ENCODE peak calls at places on chromosome 9, in five cellular contexts. One of them, this sample, is unnamed.

GRCh38 chr9:23830459-23830805 is 4.4 kb upstream of the ELAVL2 start:
- DNase-seq in activated naive CD4-positive, alpha-beta T cell treated with Interleukin-2 at 50 U/mL for 16 hours: no peak
- DNase-seq in astrocyte of the spinal cord: no peak
- DNase-seq in fibroblast of the conjunctiva: no peak
- DNase-seq in NCI-H1694 treated with DMSO at 0.1 percent for 48 hours: peak; percentile 23
- DNase-seq in this sample: no peak

GRCh38 chr9:116937361-116937760 is 250.3 kb downstream of the TRIM32 start:
- DNase-seq in activated naive CD4-positive, alpha-beta T cell treated with Interleukin-2 at 50 U/mL for 16 hours: no peak
- DNase-seq in astrocyte of the spinal cord: peak; percentile 1
- DNase-seq in fibroblast of the conjunctiva: no peak
- DNase-seq in NCI-H1694 treated with DMSO at 0.1 percent for 48 hours: no peak
- DNase-seq in this sample: no peak

GRCh38 chr9:22813520-22813919 is 366.9 kb downstream of the DMRTA1 start:
- DNase-seq in activated naive CD4-positive, alpha-beta T cell treated with Interleukin-2 at 50 U/mL for 16 hours: no peak
- DNase-seq in astrocyte of the spinal cord: peak; percentile 53
- DNase-seq in fibroblast of the conjunctiva: no peak
- DNase-seq in NCI-H1694 treated with DMSO at 0.1 percent for 48 hours: peak; percentile 54
- DNase-seq in this sample: peak; percentile 46

GRCh38 chr9:87703636-87704276 is 22.2 kb upstream of the CTSL start:
- DNase-seq in activated naive CD4-positive, alpha-beta T cell treated with Interleukin-2 at 50 U/mL for 16 hours: no peak
- DNase-seq in astrocyte of the spinal cord: no peak
- DNase-seq in fibroblast of the conjunctiva: no peak
- DNase-seq in NCI-H1694 treated with DMSO at 0.1 percent for 48 hours: no peak
- DNase-seq in this sample: no peak

GRCh38 chr9:136087741-136088480 is 7.2 kb downstream of the NACC2 start:
- DNase-seq in activated naive CD4-positive, alpha-beta T cell treated with Interleukin-2 at 50 U/mL for 16 hours: no peak
- DNase-seq in astrocyte of the spinal cord: no peak
- DNase-seq in fibroblast of the conjunctiva: no peak
- DNase-seq in NCI-H1694 treated with DMSO at 0.1 percent for 48 hours: no peak
- DNase-seq in this sample: no peak

GRCh38 chr9:37739222-37739621 is 14.4 kb upstream of the TRMT10B start:
- DNase-seq in activated naive CD4-positive, alpha-beta T cell treated with Interleukin-2 at 50 U/mL for 16 hours: no peak
- DNase-seq in astrocyte of the spinal cord: no peak
- DNase-seq in fibroblast of the conjunctiva: no peak
- DNase-seq in NCI-H1694 treated with DMSO at 0.1 percent for 48 hours: no peak
- DNase-seq in this sample: no peak

GRCh38 chr9:108300296-108301287 is 555.2 kb downstream of the ACTL7B start:
- DNase-seq in activated naive CD4-positive, alpha-beta T cell treated with Interleukin-2 at 50 U/mL for 16 hours: no peak
- DNase-seq in astrocyte of the spinal cord: no peak
- DNase-seq in fibroblast of the conjunctiva: no peak
- DNase-seq in NCI-H1694 treated with DMSO at 0.1 percent for 48 hours: no peak
- DNase-seq in this sample: no peak

GRCh38 chr9:121121582-121122087 is 46.9 kb downstream of the CNTRL start:
- DNase-seq in activated naive CD4-positive, alpha-beta T cell treated with Interleukin-2 at 50 U/mL for 16 hours: peak; percentile 97
- DNase-seq in astrocyte of the spinal cord: peak; percentile 97
- DNase-seq in fibroblast of the conjunctiva: peak; percentile 92
- DNase-seq in NCI-H1694 treated with DMSO at 0.1 percent for 48 hours: peak; percentile 26
- DNase-seq in this sample: peak; percentile 94

GRCh38 chr9:27487927-27488326 is 36.2 kb upstream of the IFNK start:
- DNase-seq in activated naive CD4-positive, alpha-beta T cell treated with Interleukin-2 at 50 U/mL for 16 hours: no peak
- DNase-seq in astrocyte of the spinal cord: no peak
- DNase-seq in fibroblast of the conjunctiva: no peak
- DNase-seq in NCI-H1694 treated with DMSO at 0.1 percent for 48 hours: no peak
- DNase-seq in this sample: no peak

GRCh38 chr9:92151691-92152393 is 36.6 kb upstream of the SPTLC1 start:
- DNase-seq in activated naive CD4-positive, alpha-beta T cell treated with Interleukin-2 at 50 U/mL for 16 hours: no peak
- DNase-seq in astrocyte of the spinal cord: peak; percentile 81
- DNase-seq in fibroblast of the conjunctiva: no peak
- DNase-seq in NCI-H1694 treated with DMSO at 0.1 percent for 48 hours: peak; percentile 43
- DNase-seq in this sample: peak; percentile 87

GRCh38 chr9:135939351-135940265 is 21.6 kb downstream of the UBAC1 start:
- DNase-seq in activated naive CD4-positive, alpha-beta T cell treated with Interleukin-2 at 50 U/mL for 16 hours: peak; percentile 71
- DNase-seq in astrocyte of the spinal cord: no peak
- DNase-seq in fibroblast of the conjunctiva: no peak
- DNase-seq in NCI-H1694 treated with DMSO at 0.1 percent for 48 hours: no peak
- DNase-seq in this sample: no peak

GRCh38 chr9:137108608-137109249 is 5.8 kb downstream of the DPP7 start:
- DNase-seq in activated naive CD4-positive, alpha-beta T cell treated with Interleukin-2 at 50 U/mL for 16 hours: no peak
- DNase-seq in astrocyte of the spinal cord: no peak
- DNase-seq in fibroblast of the conjunctiva: no peak
- DNase-seq in NCI-H1694 treated with DMSO at 0.1 percent for 48 hours: no peak
- DNase-seq in this sample: no peak

GRCh38 chr9:35755071-35755470 is 995 bp upstream of the MSMP start:
- DNase-seq in activated naive CD4-positive, alpha-beta T cell treated with Interleukin-2 at 50 U/mL for 16 hours: no peak
- DNase-seq in astrocyte of the spinal cord: no peak
- DNase-seq in fibroblast of the conjunctiva: no peak
- DNase-seq in NCI-H1694 treated with DMSO at 0.1 percent for 48 hours: no peak
- DNase-seq in this sample: no peak

GRCh38 chr9:37986001-37986400 is 82.1 kb upstream of the SLC25A51 start:
- DNase-seq in activated naive CD4-positive, alpha-beta T cell treated with Interleukin-2 at 50 U/mL for 16 hours: no peak
- DNase-seq in astrocyte of the spinal cord: no peak
- DNase-seq in fibroblast of the conjunctiva: no peak
- DNase-seq in NCI-H1694 treated with DMSO at 0.1 percent for 48 hours: no peak
- DNase-seq in this sample: no peak

GRCh38 chr9:82206490-82206889 is 217.9 kb downstream of the SPATA31D1 start:
- DNase-seq in activated naive CD4-positive, alpha-beta T cell treated with Interleukin-2 at 50 U/mL for 16 hours: no peak
- DNase-seq in astrocyte of the spinal cord: no peak
- DNase-seq in fibroblast of the conjunctiva: no peak
- DNase-seq in NCI-H1694 treated with DMSO at 0.1 percent for 48 hours: no peak
- DNase-seq in this sample: no peak

GRCh38 chr9:91914404-91914803 is 35.6 kb downstream of the ROR2 start:
- DNase-seq in activated naive CD4-positive, alpha-beta T cell treated with Interleukin-2 at 50 U/mL for 16 hours: no peak
- DNase-seq in astrocyte of the spinal cord: no peak
- DNase-seq in fibroblast of the conjunctiva: no peak
- DNase-seq in NCI-H1694 treated with DMSO at 0.1 percent for 48 hours: no peak
- DNase-seq in this sample: no peak

GRCh38 chr9:33076031-33076359 is 479 bp downstream of the SMU1 start:
- DNase-seq in activated naive CD4-positive, alpha-beta T cell treated with Interleukin-2 at 50 U/mL for 16 hours: no peak
- DNase-seq in astrocyte of the spinal cord: no peak
- DNase-seq in fibroblast of the conjunctiva: no peak
- DNase-seq in NCI-H1694 treated with DMSO at 0.1 percent for 48 hours: no peak
- DNase-seq in this sample: peak; percentile 36

GRCh38 chr9:75960561-75960960 is 70.1 kb downstream of the PCSK5 start:
- DNase-seq in activated naive CD4-positive, alpha-beta T cell treated with Interleukin-2 at 50 U/mL for 16 hours: no peak
- DNase-seq in astrocyte of the spinal cord: no peak
- DNase-seq in fibroblast of the conjunctiva: no peak
- DNase-seq in NCI-H1694 treated with DMSO at 0.1 percent for 48 hours: no peak
- DNase-seq in this sample: no peak

GRCh38 chr9:89899476-89900047 is 294.8 kb downstream of the GADD45G start:
- DNase-seq in activated naive CD4-positive, alpha-beta T cell treated with Interleukin-2 at 50 U/mL for 16 hours: no peak
- DNase-seq in astrocyte of the spinal cord: no peak
- DNase-seq in fibroblast of the conjunctiva: no peak
- DNase-seq in NCI-H1694 treated with DMSO at 0.1 percent for 48 hours: no peak
- DNase-seq in this sample: no peak

GRCh38 chr9:135701067-135701967 is 668 bp upstream of the KCNT1 start:
- DNase-seq in activated naive CD4-positive, alpha-beta T cell treated with Interleukin-2 at 50 U/mL for 16 hours: peak; percentile 24
- DNase-seq in astrocyte of the spinal cord: no peak
- DNase-seq in fibroblast of the conjunctiva: no peak
- DNase-seq in NCI-H1694 treated with DMSO at 0.1 percent for 48 hours: no peak
- DNase-seq in this sample: no peak

GRCh38 chr9:79962150-79962549 is 390.4 kb downstream of the TLE4 start:
- DNase-seq in activated naive CD4-positive, alpha-beta T cell treated with Interleukin-2 at 50 U/mL for 16 hours: no peak
- DNase-seq in astrocyte of the spinal cord: no peak
- DNase-seq in fibroblast of the conjunctiva: no peak
- DNase-seq in NCI-H1694 treated with DMSO at 0.1 percent for 48 hours: no peak
- DNase-seq in this sample: no peak

GRCh38 chr9:101449071-101449721 is 13.6 kb upstream of the ALDOB start:
- DNase-seq in activated naive CD4-positive, alpha-beta T cell treated with Interleukin-2 at 50 U/mL for 16 hours: peak; percentile 48
- DNase-seq in astrocyte of the spinal cord: peak; percentile 70
- DNase-seq in fibroblast of the conjunctiva: peak; percentile 23
- DNase-seq in NCI-H1694 treated with DMSO at 0.1 percent for 48 hours: peak; percentile 51
- DNase-seq in this sample: peak; percentile 40

GRCh38 chr9:100911273-100911672 is 117.3 kb upstream of the PLPPR1 start:
- DNase-seq in activated naive CD4-positive, alpha-beta T cell treated with Interleukin-2 at 50 U/mL for 16 hours: no peak
- DNase-seq in astrocyte of the spinal cord: no peak
- DNase-seq in fibroblast of the conjunctiva: no peak
- DNase-seq in NCI-H1694 treated with DMSO at 0.1 percent for 48 hours: no peak
- DNase-seq in this sample: no peak

GRCh38 chr9:138068601-138069035 is 191.0 kb downstream of the CACNA1B start:
- DNase-seq in activated naive CD4-positive, alpha-beta T cell treated with Interleukin-2 at 50 U/mL for 16 hours: no peak
- DNase-seq in astrocyte of the spinal cord: no peak
- DNase-seq in fibroblast of the conjunctiva: no peak
- DNase-seq in NCI-H1694 treated with DMSO at 0.1 percent for 48 hours: no peak
- DNase-seq in this sample: no peak

GRCh38 chr9:124429530-124429867 is 14.3 kb upstream of the PSMB7 start:
- DNase-seq in activated naive CD4-positive, alpha-beta T cell treated with Interleukin-2 at 50 U/mL for 16 hours: no peak
- DNase-seq in astrocyte of the spinal cord: no peak
- DNase-seq in fibroblast of the conjunctiva: no peak
- DNase-seq in NCI-H1694 treated with DMSO at 0.1 percent for 48 hours: no peak
- DNase-seq in this sample: no peak

GRCh38 chr9:113892861-113893491 is 16.9 kb downstream of the ZNF618 start:
- DNase-seq in activated naive CD4-positive, alpha-beta T cell treated with Interleukin-2 at 50 U/mL for 16 hours: no peak
- DNase-seq in astrocyte of the spinal cord: no peak
- DNase-seq in fibroblast of the conjunctiva: no peak
- DNase-seq in NCI-H1694 treated with DMSO at 0.1 percent for 48 hours: no peak
- DNase-seq in this sample: no peak

GRCh38 chr9:96136992-96137665 is 164.8 kb downstream of the HSD17B3 start:
- DNase-seq in activated naive CD4-positive, alpha-beta T cell treated with Interleukin-2 at 50 U/mL for 16 hours: peak; percentile 4
- DNase-seq in astrocyte of the spinal cord: peak; percentile 84
- DNase-seq in fibroblast of the conjunctiva: peak; percentile 85
- DNase-seq in NCI-H1694 treated with DMSO at 0.1 percent for 48 hours: peak; percentile 15
- DNase-seq in this sample: peak; percentile 59

GRCh38 chr9:129414377-129415021 is 206.4 kb downstream of the C9orf50 start:
- DNase-seq in activated naive CD4-positive, alpha-beta T cell treated with Interleukin-2 at 50 U/mL for 16 hours: peak; percentile 38
- DNase-seq in astrocyte of the spinal cord: peak; percentile 46
- DNase-seq in fibroblast of the conjunctiva: no peak
- DNase-seq in NCI-H1694 treated with DMSO at 0.1 percent for 48 hours: no peak
- DNase-seq in this sample: peak; percentile 42

GRCh38 chr9:107153336-107153735 is 129.7 kb upstream of the RAD23B start:
- DNase-seq in activated naive CD4-positive, alpha-beta T cell treated with Interleukin-2 at 50 U/mL for 16 hours: no peak
- DNase-seq in astrocyte of the spinal cord: peak; percentile 23
- DNase-seq in fibroblast of the conjunctiva: no peak
- DNase-seq in NCI-H1694 treated with DMSO at 0.1 percent for 48 hours: no peak
- DNase-seq in this sample: peak; percentile 72

GRCh38 chr9:97848582-97849237 is 4.3 kb upstream of the FOXE1 start:
- DNase-seq in activated naive CD4-positive, alpha-beta T cell treated with Interleukin-2 at 50 U/mL for 16 hours: peak; percentile 30
- DNase-seq in astrocyte of the spinal cord: no peak
- DNase-seq in fibroblast of the conjunctiva: no peak
- DNase-seq in NCI-H1694 treated with DMSO at 0.1 percent for 48 hours: no peak
- DNase-seq in this sample: no peak

GRCh38 chr9:85178486-85178885 is 509.0 kb downstream of the NTRK2 start:
- DNase-seq in activated naive CD4-positive, alpha-beta T cell treated with Interleukin-2 at 50 U/mL for 16 hours: no peak
- DNase-seq in astrocyte of the spinal cord: no peak
- DNase-seq in fibroblast of the conjunctiva: no peak
- DNase-seq in NCI-H1694 treated with DMSO at 0.1 percent for 48 hours: no peak
- DNase-seq in this sample: no peak

GRCh38 chr9:93301911-93302525 is 118.1 kb downstream of the WNK2 start:
- DNase-seq in activated naive CD4-positive, alpha-beta T cell treated with Interleukin-2 at 50 U/mL for 16 hours: no peak
- DNase-seq in astrocyte of the spinal cord: no peak
- DNase-seq in fibroblast of the conjunctiva: no peak
- DNase-seq in NCI-H1694 treated with DMSO at 0.1 percent for 48 hours: no peak
- DNase-seq in this sample: no peak

GRCh38 chr9:131593936-131594665 is 48.8 kb downstream of the PRRT1B start:
- DNase-seq in activated naive CD4-positive, alpha-beta T cell treated with Interleukin-2 at 50 U/mL for 16 hours: no peak
- DNase-seq in astrocyte of the spinal cord: no peak
- DNase-seq in fibroblast of the conjunctiva: no peak
- DNase-seq in NCI-H1694 treated with DMSO at 0.1 percent for 48 hours: no peak
- DNase-seq in this sample: no peak

GRCh38 chr9:121700165-121700830 is 48.9 kb downstream of the DAB2IP start:
- DNase-seq in activated naive CD4-positive, alpha-beta T cell treated with Interleukin-2 at 50 U/mL for 16 hours: no peak
- DNase-seq in astrocyte of the spinal cord: peak; percentile 49
- DNase-seq in fibroblast of the conjunctiva: no peak
- DNase-seq in NCI-H1694 treated with DMSO at 0.1 percent for 48 hours: no peak
- DNase-seq in this sample: peak; percentile 48

GRCh38 chr9:129482521-129483466 is 138.1 kb downstream of the C9orf50 start:
- DNase-seq in activated naive CD4-positive, alpha-beta T cell treated with Interleukin-2 at 50 U/mL for 16 hours: peak; percentile 34
- DNase-seq in astrocyte of the spinal cord: peak; percentile 91
- DNase-seq in fibroblast of the conjunctiva: peak; percentile 75
- DNase-seq in NCI-H1694 treated with DMSO at 0.1 percent for 48 hours: peak; percentile 58
- DNase-seq in this sample: peak; percentile 83

GRCh38 chr9:131227112-131228058 is 48.9 kb downstream of the FAM78A start:
- DNase-seq in activated naive CD4-positive, alpha-beta T cell treated with Interleukin-2 at 50 U/mL for 16 hours: no peak
- DNase-seq in astrocyte of the spinal cord: no peak
- DNase-seq in fibroblast of the conjunctiva: no peak
- DNase-seq in NCI-H1694 treated with DMSO at 0.1 percent for 48 hours: peak; percentile 20
- DNase-seq in this sample: peak; percentile 29